ENCODE peak calls at places on chromosomes 11 and 22, in seven cellular contexts. T is activated CD8-positive, alpha-beta memory T cell treated with anti-CD3 and anti-CD28 coated beads, Interleukin-2, amount 10 ng/mL, durations not matched to agents 7 days and 5 days; B is HCT116; A is DMS 273 treated with DMSO at 0.1 percent for 48 hours; C is CD8-positive, alpha-beta T cell; W is spleen; S is NCI-H1092. N is an unnamed sample.

GRCh38 chr11:65779919-65780769 is 632 bp downstream of the AP5B1 start:
- DNase-seq in T (peak), B (peak), A (no peak), C (peak), W (peak), S (peak), N (peak)

GRCh38 chr11:113014262-113014661 is 53.0 kb downstream of the NCAM1 start:
- DNase-seq in T (no peak), B (no peak), A (peak), C (no peak), W (no peak), S (peak), N (no peak)

GRCh38 chr11:34809191-34810106 is 106.7 kb downstream of the APIP start:
- DNase-seq in T (no peak), B (no peak), A (no peak), C (no peak), W (no peak), S (no peak), N (peak)

GRCh38 chr22:20393705-20394476 is at the start of gene ZNF74:
- DNase-seq in T (peak), B (peak), A (peak), C (peak), W (peak), S (peak), N (peak)

GRCh38 chr11:68012843-68013610 is 2.9 kb downstream of the ALDH3B1 start:
- DNase-seq in T (no peak), B (peak), A (no peak), C (no peak), W (no peak), S (no peak), N (peak)

GRCh38 chr22:38566726-38567504 is 3.1 kb downstream of the DMC1 start:
- DNase-seq in T (no peak), B (no peak), A (no peak), C (no peak), W (no peak), S (no peak), N (no peak)

GRCh38 chr11:20474951-20475517 is 87.5 kb downstream of the PRMT3 start:
- DNase-seq in T (no peak), B (no peak), A (no peak), C (no peak), W (no peak), S (no peak), N (no peak)

GRCh38 chr22:37012262-37012904 is 6.9 kb downstream of the TST start:
- DNase-seq in T (no peak), B (no peak), A (no peak), C (no peak), W (no peak), S (no peak), N (no peak)

GRCh38 chr11:123519055-123519796 is 89.2 kb downstream of the GRAMD1B start:
- DNase-seq in T (no peak), B (peak), A (no peak), C (no peak), W (no peak), S (no peak), N (peak)

GRCh38 chr11:130522284-130522961 is 74.0 kb downstream of the ADAMTS15 start:
- DNase-seq in T (no peak), B (peak), A (peak), C (no peak), W (no peak), S (no peak), N (peak)

GRCh38 chr11:86421976-86422770 is 47.5 kb downstream of the CCDC81 start:
- DNase-seq in T (no peak), B (no peak), A (no peak), C (no peak), W (no peak), S (no peak), N (no peak)

GRCh38 chr11:11535611-11536010 is 86.2 kb downstream of the GALNT18 start:
- DNase-seq in T (no peak), B (no peak), A (no peak), C (no peak), W (no peak), S (no peak), N (no peak)

GRCh38 chr11:12950681-12951080 is 58.4 kb upstream of the RASSF10 start:
- DNase-seq in T (no peak), B (no peak), A (no peak), C (no peak), W (no peak), S (no peak), N (no peak)

GRCh38 chr22:26259510-26259909 is 90.2 kb downstream of the SEZ6L start:
- DNase-seq in T (peak), B (peak), A (no peak), C (no peak), W (no peak), S (no peak), N (peak)

GRCh38 chr11:89293966-89294679 is 116.4 kb downstream of the TYR start:
- DNase-seq in T (no peak), B (no peak), A (no peak), C (no peak), W (no peak), S (no peak), N (no peak)

GRCh38 chr22:50243704-50244419 is 961 bp downstream of the TUBGCP6 start:
- DNase-seq in T (no peak), B (no peak), A (no peak), C (no peak), W (no peak), S (no peak), N (no peak)

GRCh38 chr11:86143429-86144030 is 74.6 kb upstream of the PICALM start:
- DNase-seq in T (peak), B (no peak), A (no peak), C (no peak), W (no peak), S (no peak), N (no peak)

GRCh38 chr11:126355324-126355925 is at the start of gene ST3GAL4:
- DNase-seq in T (peak), B (no peak), A (peak), C (peak), W (peak), S (peak), N (peak)

GRCh38 chr22:18966748-18967147 is 30.7 kb upstream of the PRODH start:
- DNase-seq in T (no peak), B (no peak), A (no peak), C (no peak), W (peak), S (no peak), N (no peak)

GRCh38 chr11:113529606-113530005 is 54.4 kb upstream of the DRD2 start:
- DNase-seq in T (no peak), B (no peak), A (no peak), C (no peak), W (no peak), S (no peak), N (no peak)

GRCh38 chr22:19886605-19887250 is 32.1 kb upstream of the GNB1L start:
- DNase-seq in T (no peak), B (no peak), A (no peak), C (no peak), W (peak), S (no peak), N (peak)

GRCh38 chr11:74206746-74207145 is 35.7 kb downstream of the PPME1 start:
- DNase-seq in T (no peak), B (no peak), A (no peak), C (no peak), W (no peak), S (no peak), N (no peak)

GRCh38 chr22:32578752-32579151 is 104.1 kb downstream of the FBXO7 start:
- DNase-seq in T (no peak), B (no peak), A (no peak), C (no peak), W (no peak), S (no peak), N (no peak)

GRCh38 chr22:40036126-40036525 is 41.4 kb downstream of the FAM83F start:
- DNase-seq in T (no peak), B (no peak), A (no peak), C (no peak), W (no peak), S (no peak), N (no peak)

GRCh38 chr22:17578129-17578754 is 14.9 kb downstream of the SLC25A18 start:
- DNase-seq in T (no peak), B (no peak), A (no peak), C (no peak), W (no peak), S (no peak), N (peak)

GRCh38 chr22:45008853-45009751 is 703 bp downstream of the PHF21B start:
- DNase-seq in T (no peak), B (no peak), A (no peak), C (no peak), W (no peak), S (no peak), N (no peak)

GRCh38 chr11:94525933-94526332 is 13.7 kb downstream of the C11orf97 start:
- DNase-seq in T (no peak), B (no peak), A (no peak), C (no peak), W (peak), S (no peak), N (peak)

GRCh38 chr11:63551889-63552266 is 11.3 kb downstream of the PLAAT2 start:
- DNase-seq in T (peak), B (no peak), A (no peak), C (peak), W (no peak), S (no peak), N (no peak)

GRCh38 chr11:10597877-10598341 is 29.4 kb upstream of the LYVE1 start:
- DNase-seq in T (no peak), B (no peak), A (no peak), C (no peak), W (no peak), S (no peak), N (no peak)

GRCh38 chr11:133955091-133955846 is 1.5 kb downstream of the IGSF9B start:
- DNase-seq in T (peak), B (no peak), A (no peak), C (no peak), W (no peak), S (peak), N (no peak)

GRCh38 chr11:15490535-15490934 is 375.8 kb downstream of the INSC start:
- DNase-seq in T (no peak), B (no peak), A (no peak), C (no peak), W (no peak), S (no peak), N (no peak)

GRCh38 chr22:48897638-48897954 is 930.1 kb downstream of the BRD1 start:
- DNase-seq in T (peak), B (no peak), A (no peak), C (no peak), W (peak), S (no peak), N (no peak)

GRCh38 chr22:36922097-36922608 is 8.7 kb downstream of the CSF2RB start:
- DNase-seq in T (no peak), B (no peak), A (no peak), C (no peak), W (peak), S (no peak), N (no peak)

GRCh38 chr11:133536198-133536597 is 3.9 kb upstream of the OPCML start:
- DNase-seq in T (no peak), B (no peak), A (no peak), C (no peak), W (no peak), S (no peak), N (no peak)

GRCh38 chr11:34052608-34053160 is 1.2 kb downstream of the CAPRIN1 start:
- DNase-seq in T (no peak), B (no peak), A (no peak), C (peak), W (peak), S (no peak), N (no peak)

N was measured in HT1080.